ENCODE peak calls at places on chromosomes 13 and 19, in eight cellular contexts. F, J, O, T, A, M, D and G are unnamed samples.

GRCh38 chr19:48394331-48395169 is 1.1 kb downstream of the GRIN2D start:
- DNase-seq in F (no peak), J (no peak), O (peak), T (no peak), A (no peak), M (no peak), D (no peak), G (no peak)

GRCh38 chr13:110470272-110471009 is 91.1 kb downstream of the RAB20 start:
- DNase-seq in F (no peak), J (no peak), O (no peak), T (no peak), A (no peak), M (no peak), D (no peak), G (no peak)

GRCh38 chr19:16419671-16420394 is 51.9 kb downstream of the EPS15L1 start:
- DNase-seq in F (no peak), J (no peak), O (no peak), T (no peak), A (no peak), M (no peak), D (no peak), G (no peak)

GRCh38 chr19:13195678-13196077 is 45.5 kb downstream of the IER2 start:
- DNase-seq in F (no peak), J (no peak), O (no peak), T (no peak), A (no peak), M (no peak), D (peak), G (no peak)

GRCh38 chr19:277131-277530 is 14.1 kb downstream of the PLPP2 start:
- DNase-seq in F (no peak), J (no peak), O (no peak), T (no peak), A (no peak), M (no peak), D (no peak), G (peak)

GRCh38 chr13:48153186-48153585 is 58.3 kb upstream of the MED4 start:
- DNase-seq in F (no peak), J (no peak), O (no peak), T (no peak), A (no peak), M (no peak), D (no peak), G (no peak)

GRCh38 chr19:803686-804418 is 6.6 kb downstream of the PTBP1 start:
- DNase-seq in F (no peak), J (no peak), O (no peak), T (no peak), A (no peak), M (no peak), D (no peak), G (no peak)

GRCh38 chr13:41614671-41615519 is 157.5 kb downstream of the RGCC start:
- DNase-seq in F (no peak), J (no peak), O (peak), T (peak), A (peak), M (peak), D (no peak), G (no peak)

GRCh38 chr19:1907563-1908363 is 2.6 kb downstream of the ADAT3 start:
- DNase-seq in F (peak), J (no peak), O (no peak), T (no peak), A (no peak), M (no peak), D (peak), G (no peak)

GRCh38 chr19:49779731-49780578 is 13.2 kb downstream of the AP2A1 start:
- DNase-seq in F (no peak), J (no peak), O (no peak), T (no peak), A (no peak), M (no peak), D (no peak), G (no peak)

GRCh38 chr19:54518844-54519243 is 16.2 kb downstream of the LAIR2 start:
- DNase-seq in F (no peak), J (no peak), O (no peak), T (no peak), A (no peak), M (no peak), D (no peak), G (no peak)

GRCh38 chr19:8702350-8702749 is 3.8 kb upstream of the ACTL9 start:
- DNase-seq in F (no peak), J (no peak), O (no peak), T (no peak), A (no peak), M (no peak), D (no peak), G (peak)

GRCh38 chr13:84439108-84439507 is 556.8 kb upstream of the SLITRK1 start:
- DNase-seq in F (no peak), J (no peak), O (peak), T (peak), A (peak), M (peak), D (no peak), G (no peak)

GRCh38 chr13:113535381-113535781 is 44.9 kb upstream of the DCUN1D2 start:
- DNase-seq in F (no peak), J (no peak), O (no peak), T (no peak), A (no peak), M (no peak), D (no peak), G (no peak)

GRCh38 chr19:7257148-7258041 is 36.8 kb downstream of the INSR start:
- DNase-seq in F (no peak), J (peak), O (peak), T (no peak), A (peak), M (peak), D (peak), G (no peak)

GRCh38 chr13:74930402-74931165 is 551.4 kb downstream of the TBC1D4 start:
- DNase-seq in F (no peak), J (no peak), O (peak), T (peak), A (peak), M (peak), D (no peak), G (no peak)

GRCh38 chr19:35355851-35356460 is 2.3 kb upstream of the FFAR3 start:
- DNase-seq in F (no peak), J (no peak), O (no peak), T (no peak), A (no peak), M (peak), D (no peak), G (peak)

GRCh38 chr19:35352177-35352447 is 4.4 kb downstream of the FFAR1 start:
- DNase-seq in F (no peak), J (no peak), O (no peak), T (no peak), A (no peak), M (no peak), D (no peak), G (peak)

GRCh38 chr19:35352448-35353304 is 5.0 kb downstream of the FFAR1 start:
- DNase-seq in F (peak), J (peak), O (peak), T (peak), A (peak), M (peak), D (peak), G (peak)

GRCh38 chr19:35353635-35354034 is 4.6 kb upstream of the FFAR3 start:
- DNase-seq in F (peak), J (no peak), O (peak), T (no peak), A (peak), M (no peak), D (no peak), G (peak)

DNA sequence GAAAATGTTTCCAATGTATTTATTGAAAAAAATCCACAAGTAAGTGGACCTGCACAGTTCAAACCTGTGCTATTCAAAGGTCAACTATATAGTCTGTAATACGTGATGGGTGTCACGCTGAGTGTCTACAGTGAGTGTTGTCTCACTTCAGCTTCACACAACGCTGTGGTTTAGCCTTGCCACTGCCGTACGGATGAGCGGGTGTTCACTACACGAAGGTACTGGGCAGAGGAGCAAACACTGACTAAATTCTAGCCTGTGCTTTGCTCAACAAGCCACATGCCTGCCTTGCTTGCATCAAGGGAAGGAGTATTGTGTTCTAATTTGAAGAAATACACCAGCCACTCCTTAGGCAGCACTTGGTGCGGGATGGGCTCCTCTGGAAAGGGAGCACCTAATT is 3.4 kb upstream of the FFAR3 start:
- DNase-seq in F (no peak), J (no peak), O (no peak), T (no peak), A (no peak), M (no peak), D (no peak), G (no peak)
- TF ChIP-seq CTCF in F (no peak), J (no peak), O (no peak), T (no peak), A (no peak), M (no peak), D (no peak), G (no peak)

GRCh38 chr19:36209372-36209771 is 5.1 kb downstream of the ZNF565 start:
- DNase-seq in F (no peak), J (no peak), O (no peak), T (no peak), A (no peak), M (no peak), D (no peak), G (no peak)
- TF ChIP-seq CTCF in F (no peak), J (no peak), O (no peak), T (no peak), A (no peak), M (no peak), D (no peak), G (no peak)

GRCh38 chr19:47274071-47274890 is at the start of gene INAFM1:
- DNase-seq in F (peak), J (peak), O (peak), T (peak), A (peak), M (peak), D (peak), G (peak)

GRCh38 chr19:47271949-47272348 is 2.7 kb upstream of the INAFM1 start:
- DNase-seq in F (no peak), J (no peak), O (no peak), T (no peak), A (no peak), M (no peak), D (no peak), G (no peak)

GRCh38 chr19:47270408-47270807 is 4.3 kb upstream of the INAFM1 start:
- DNase-seq in F (no peak), J (no peak), O (no peak), T (no peak), A (no peak), M (no peak), D (no peak), G (no peak)

GRCh38 chr19:47273313-47274070 is 1.2 kb upstream of the INAFM1 start:
- DNase-seq in F (peak), J (peak), O (peak), T (peak), A (peak), M (peak), D (peak), G (peak)

DNA sequence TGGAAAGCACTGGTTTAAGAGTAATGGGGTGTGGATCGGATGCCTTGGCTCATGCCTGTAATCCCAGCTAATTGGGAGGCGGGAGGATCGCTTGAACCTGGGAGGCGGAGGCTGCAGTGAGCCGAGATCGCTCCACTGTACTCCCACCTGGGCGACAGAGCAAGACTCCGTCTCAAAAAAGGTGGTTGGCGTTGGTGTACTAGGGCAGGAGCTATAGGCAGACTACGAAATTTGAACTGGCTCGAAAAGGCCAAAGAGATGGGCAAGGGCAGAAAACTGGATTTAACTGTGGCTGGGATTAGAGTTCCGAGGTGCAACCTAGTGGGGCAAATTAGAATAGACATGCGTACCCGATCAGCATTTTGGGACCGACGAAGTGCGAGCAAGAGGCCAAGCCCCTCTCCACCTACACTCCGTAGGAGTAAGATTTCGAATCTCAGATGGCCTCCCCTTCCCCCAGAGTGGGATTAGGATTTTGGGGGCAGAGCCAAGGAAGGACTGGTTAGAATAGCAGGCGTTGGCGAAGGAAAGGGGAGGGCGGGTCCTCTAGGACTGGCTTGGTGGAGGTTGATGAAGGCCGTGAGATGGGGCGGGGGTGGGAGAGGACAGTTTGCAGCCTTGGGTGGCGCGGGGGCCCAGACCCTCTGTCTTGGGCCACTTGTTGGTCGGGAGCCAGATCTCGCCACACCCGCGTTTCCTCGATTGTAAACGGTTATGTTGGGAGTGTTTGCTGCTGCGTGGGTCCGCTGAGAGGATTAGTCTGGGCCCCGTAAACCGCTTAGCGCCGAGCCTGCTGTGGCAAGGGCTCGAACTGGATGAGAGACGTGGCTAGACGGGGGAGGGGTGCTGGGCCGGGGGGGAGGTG is 2.0 kb upstream of the INAFM1 start:
- DNase-seq in F (peak), J (no peak), O (peak), T (no peak), A (peak), M (peak), D (peak), G (no peak)
- TF ChIP-seq CTCF in F (no peak), J (no peak), O (no peak), T (no peak), A (no peak), M (no peak), D (no peak), G (peak)

GRCh38 chr13:39415403-39415802 is 187.6 kb downstream of the LHFPL6 start:
- DNase-seq in F (no peak), J (peak), O (peak), T (peak), A (peak), M (peak), D (peak), G (no peak)
- TF ChIP-seq CTCF in F (peak), J (peak), O (peak), T (peak), A (peak), M (peak), D (peak), G (peak)

GRCh38 chr13:46553521-46553885 is 533 bp downstream of the LRCH1 start:
- DNase-seq in F (no peak), J (no peak), O (no peak), T (no peak), A (no peak), M (no peak), D (no peak), G (no peak)

GRCh38 chr13:46555722-46556121 is 2.8 kb downstream of the LRCH1 start:
- DNase-seq in F (no peak), J (no peak), O (no peak), T (no peak), A (no peak), M (no peak), D (no peak), G (no peak)

GRCh38 chr13:46556380-46556779 is 3.4 kb downstream of the LRCH1 start:
- DNase-seq in F (no peak), J (no peak), O (no peak), T (no peak), A (no peak), M (no peak), D (no peak), G (no peak)

GRCh38 chr13:46553886-46554855 is 1.2 kb downstream of the LRCH1 start:
- DNase-seq in F (peak), J (peak), O (peak), T (peak), A (peak), M (peak), D (peak), G (peak)

GRCh38 chr13:46554971-46555370 is 2.0 kb downstream of the LRCH1 start:
- DNase-seq in F (no peak), J (no peak), O (peak), T (no peak), A (peak), M (peak), D (no peak), G (no peak)
- TF ChIP-seq CTCF in F (no peak), J (no peak), O (no peak), T (no peak), A (no peak), M (no peak), D (no peak), G (no peak)

GRCh38 chr19:42857544-42857867 is 22.0 kb downstream of the PSG1 start:
- DNase-seq in F (no peak), J (no peak), O (no peak), T (no peak), A (no peak), M (no peak), D (no peak), G (no peak)
- TF ChIP-seq CTCF in F (peak), J (no peak), O (no peak), T (no peak), A (no peak), M (no peak), D (no peak), G (no peak)

GRCh38 chr13:56351041-56351440 is 789.7 kb upstream of the PRR20A start:
- DNase-seq in F (no peak), J (no peak), O (no peak), T (no peak), A (no peak), M (no peak), D (no peak), G (no peak)
- TF ChIP-seq CTCF in F (no peak), J (no peak), O (no peak), T (no peak), A (no peak), M (no peak), D (no peak), G (no peak)

GRCh38 chr19:36150586-36150985 is 1.7 kb downstream of the COX7A1 start:
- DNase-seq in F (peak), J (no peak), O (no peak), T (no peak), A (no peak), M (no peak), D (no peak), G (no peak)

GRCh38 chr19:36151144-36152051 is 849 bp downstream of the COX7A1 start:
- DNase-seq in F (peak), J (no peak), O (peak), T (no peak), A (no peak), M (peak), D (peak), G (no peak)

GRCh38 chr19:36152886-36153525 is 759 bp upstream of the COX7A1 start:
- DNase-seq in F (peak), J (no peak), O (no peak), T (no peak), A (no peak), M (no peak), D (no peak), G (no peak)

GRCh38 chr19:36152061-36152885 is at the start of gene COX7A1:
- DNase-seq in F (peak), J (no peak), O (peak), T (peak), A (peak), M (peak), D (peak), G (no peak)

DNA sequence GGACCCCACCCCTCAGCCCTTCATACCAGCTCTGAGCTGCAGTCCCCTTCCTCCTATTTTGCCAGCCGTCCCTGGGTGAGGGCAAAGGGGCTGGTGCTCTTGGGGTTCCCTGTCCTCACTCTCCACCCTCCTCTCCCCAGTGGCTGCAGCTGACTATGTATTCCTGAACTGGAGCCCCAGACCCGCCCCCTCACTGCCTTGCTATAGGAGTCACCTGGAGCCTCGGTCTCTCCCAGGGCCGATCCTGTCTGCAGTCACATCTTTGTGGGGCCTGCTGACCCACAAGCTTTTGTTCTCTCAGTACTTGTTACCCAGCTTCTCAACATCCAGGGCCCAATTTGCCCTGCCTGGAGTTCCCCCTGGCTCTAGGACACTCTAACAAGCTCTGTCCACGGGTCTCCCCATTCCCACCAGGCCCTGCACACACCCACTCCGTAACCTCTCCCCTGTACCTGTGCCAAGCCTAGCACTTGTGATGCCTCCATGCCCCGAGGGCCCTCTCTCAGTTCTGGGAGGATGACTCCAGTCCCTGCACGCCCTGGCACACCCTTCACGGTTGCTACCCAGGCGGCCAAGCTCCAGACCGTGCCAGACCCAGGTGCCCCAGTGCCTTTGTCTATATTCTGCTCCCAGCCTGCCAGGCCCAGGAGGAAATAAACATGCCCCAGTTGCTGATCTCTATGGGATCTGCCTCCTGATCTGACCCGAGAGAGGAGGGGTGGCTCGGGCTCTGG is 2.4 kb downstream of the COX7A1 start:
- DNase-seq in F (peak), J (no peak), O (no peak), T (no peak), A (no peak), M (no peak), D (no peak), G (no peak)
- TF ChIP-seq CTCF in F (no peak), J (no peak), O (no peak), T (no peak), A (no peak), M (no peak), D (no peak), G (no peak)

DNA sequence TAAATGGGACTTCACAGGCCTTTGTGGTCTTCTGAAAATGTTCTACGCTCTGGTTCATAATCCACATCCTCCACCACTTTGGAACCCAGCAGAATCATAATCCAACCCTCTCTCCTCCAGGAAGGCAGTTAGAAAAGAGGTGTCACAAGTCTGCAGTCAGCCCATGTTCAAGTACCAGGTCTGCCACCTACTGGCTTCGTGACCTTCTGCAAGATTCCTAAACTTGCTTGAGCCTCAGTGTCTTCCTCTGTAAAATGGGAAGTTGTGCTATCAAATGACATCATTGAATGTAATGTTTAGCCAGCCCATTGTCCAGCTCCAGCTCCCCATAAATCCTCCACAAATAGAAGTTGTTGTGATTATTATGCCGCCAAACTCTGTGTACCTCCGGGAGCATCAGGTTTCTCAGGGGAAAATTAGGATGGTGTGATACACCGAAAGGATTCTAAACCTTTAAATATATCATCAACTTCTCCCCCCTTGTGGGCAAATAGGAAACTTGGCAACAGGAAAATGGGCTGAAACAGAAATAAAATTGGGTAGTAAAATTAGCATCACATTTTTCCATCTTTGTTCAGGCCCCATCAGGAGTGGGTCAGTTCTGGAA is 109.7 kb downstream of the NUFIP1 start:
- DNase-seq in F (no peak), J (peak), O (peak), T (peak), A (peak), M (peak), D (peak), G (no peak)
- TF ChIP-seq CTCF in F (no peak), J (peak), O (peak), T (peak), A (peak), M (peak), D (peak), G (peak)

GRCh38 chr13:27622102-27622820 is 569 bp downstream of the POLR1D start:
- DNase-seq in F (no peak), J (no peak), O (peak), T (peak), A (peak), M (peak), D (no peak), G (no peak)
- TF ChIP-seq CTCF in F (no peak), J (no peak), O (peak), T (peak), A (peak), M (peak), D (no peak), G (peak)